ENCODE peak calls at places on chromosome 10, in eight cellular contexts. T is Peyer's patch; G is CD4-positive, alpha-beta T cell; D is brain microvascular endothelial cell; O is neural progenitor cell; R is stomach; N is fibroblast of lung; M is uterus. C is an unnamed sample.

GRCh38 chr10:115167716-115168115 is 74.6 kb downstream of the ATRNL1 start:
- DNase-seq in T (no peak), M (no peak), R (no peak), N (peak; percentile 11), D (no peak), G (no peak), O (no peak), C (no peak)

GRCh38 chr10:1109795-1110673 is 53.8 kb downstream of the WDR37 start:
- DNase-seq in G (peak; percentile 73), M (peak; percentile 40), R (peak; percentile 49), N (peak; percentile 74), T (peak; percentile 61), O (peak; percentile 81), D (peak; percentile 79), C (peak; percentile 72)

GRCh38 chr10:133230387-133231195 is 574 bp downstream of the UTF1 start:
- DNase-seq in O (peak; percentile 75), T (peak; percentile 30), M (no peak), G (no peak), D (no peak), N (no peak), R (no peak), C (no peak)

GRCh38 chr10:69337312-69338132 is 59.2 kb downstream of the HK1 start:
- DNase-seq in G (no peak), O (no peak), T (no peak), M (no peak), N (peak; percentile 94), R (no peak), D (peak; percentile 89), C (no peak)

GRCh38 chr10:98344589-98345038 is 70.4 kb downstream of the PYROXD2 start:
- DNase-seq in M (peak; percentile 88), G (no peak), N (peak; percentile 96), O (no peak), R (peak; percentile 39), T (peak; percentile 26), D (no peak), C (peak; percentile 61)

GRCh38 chr10:24915304-24915703 is 37.1 kb downstream of the PRTFDC1 start:
- DNase-seq in G (no peak), O (no peak), T (no peak), N (no peak), D (no peak), R (no peak), M (no peak), C (no peak)

GRCh38 chr10:92761576-92761975 is 71.8 kb downstream of the HHEX start:
- DNase-seq in M (no peak), T (no peak), N (no peak), G (no peak), O (no peak), R (no peak), D (peak; percentile 9), C (no peak)

GRCh38 chr10:45627412-45628048 is 45.0 kb downstream of the ZFAND4 start:
- DNase-seq in O (no peak), R (no peak), G (no peak), T (no peak), D (no peak), N (peak; percentile 21), M (no peak), C (no peak)

GRCh38 chr10:44993226-44993921 is 7.3 kb upstream of the ZNF22 start:
- DNase-seq in N (no peak), G (no peak), O (no peak), M (peak; percentile 18), T (no peak), R (no peak), D (no peak), C (no peak)

GRCh38 chr10:72637398-72637857 is 11.5 kb upstream of the MICU1 start:
- DNase-seq in T (no peak), D (peak; percentile 61), N (peak; percentile 50), G (no peak), O (no peak), M (no peak), R (peak; percentile 34), C (peak; percentile 22)
- H3K27ac ChIP-seq in T (no peak overlapping the region), D (no peak overlapping the region), N (no peak overlapping the region), G (no peak overlapping the region), O (no peak overlapping the region), M (no peak overlapping the region), R (no peak overlapping the region), C (no peak overlapping the region)

DNA sequence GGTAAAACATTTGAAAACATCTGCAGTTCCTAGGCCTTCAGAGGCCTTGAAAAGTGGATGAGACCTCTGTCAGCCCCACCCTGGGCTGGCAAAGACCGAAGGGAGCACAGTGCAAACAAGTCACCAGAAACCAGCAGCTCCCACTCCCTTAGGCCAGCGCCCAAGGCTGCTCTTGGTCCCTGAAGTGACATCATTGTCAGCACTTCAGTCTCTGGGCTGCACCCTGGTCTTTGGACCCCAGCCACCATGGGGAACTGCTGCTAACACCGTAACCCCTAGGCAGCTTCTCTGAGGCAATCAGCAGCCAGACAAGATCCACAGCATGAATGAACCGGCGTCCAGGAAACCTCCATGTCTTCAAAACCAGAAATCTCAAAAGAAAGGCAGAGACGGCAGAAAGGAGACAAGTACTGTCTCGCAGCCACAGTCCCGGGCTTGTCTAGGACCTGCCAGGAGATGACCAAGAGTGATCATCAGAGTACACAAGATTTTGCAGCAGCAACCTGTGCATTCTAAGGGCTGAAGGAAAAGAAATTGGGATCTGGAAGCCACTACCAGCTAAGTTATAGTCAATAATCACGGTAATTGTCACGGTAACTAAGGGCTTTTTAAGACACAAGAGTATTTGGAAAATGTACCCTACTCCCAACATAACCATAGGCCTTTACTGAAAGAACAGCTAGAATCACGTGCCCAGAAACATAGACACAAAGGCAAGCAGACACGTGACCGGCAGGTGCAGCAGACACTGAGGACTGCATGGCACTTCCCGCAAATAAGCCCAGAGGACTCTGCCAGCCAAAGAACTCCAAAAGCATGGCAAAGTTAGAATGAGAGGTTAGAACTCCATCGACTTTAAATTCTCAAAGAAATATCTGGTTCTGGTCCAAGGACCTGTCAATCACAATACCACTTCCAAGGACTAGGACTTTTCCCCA is 23.3 kb downstream of the CPXM2 start:
- DNase-seq in T (no peak), N (no peak), M (no peak), G (no peak), R (no peak), O (no peak), D (no peak), C (no peak)
- H3K27ac ChIP-seq in T (peak overlapping the region; percentile 74), N (no peak overlapping the region), M (no peak overlapping the region), G (no peak overlapping the region), R (no peak overlapping the region), O (no peak overlapping the region), D (no peak overlapping the region), C (no peak overlapping the region)

GRCh38 chr10:86162036-86162435 is 204.6 kb downstream of the GRID1 start:
- DNase-seq in G (no peak), R (no peak), N (no peak), T (no peak), D (no peak), O (no peak), M (no peak), C (no peak)

GRCh38 chr10:86164216-86164774 is 202.3 kb downstream of the GRID1 start:
- DNase-seq in N (no peak), M (no peak), R (no peak), D (no peak), T (no peak), O (no peak), G (no peak), C (peak; percentile 23)

GRCh38 chr10:86164912-86165311 is 201.7 kb downstream of the GRID1 start:
- DNase-seq in O (no peak), R (no peak), N (no peak), M (no peak), T (no peak), D (no peak), G (no peak), C (no peak)

GRCh38 chr10:86162696-86163400 is 203.7 kb downstream of the GRID1 start:
- DNase-seq in G (no peak), D (no peak), O (no peak), N (no peak), M (no peak), T (no peak), R (no peak), C (no peak)

DNA sequence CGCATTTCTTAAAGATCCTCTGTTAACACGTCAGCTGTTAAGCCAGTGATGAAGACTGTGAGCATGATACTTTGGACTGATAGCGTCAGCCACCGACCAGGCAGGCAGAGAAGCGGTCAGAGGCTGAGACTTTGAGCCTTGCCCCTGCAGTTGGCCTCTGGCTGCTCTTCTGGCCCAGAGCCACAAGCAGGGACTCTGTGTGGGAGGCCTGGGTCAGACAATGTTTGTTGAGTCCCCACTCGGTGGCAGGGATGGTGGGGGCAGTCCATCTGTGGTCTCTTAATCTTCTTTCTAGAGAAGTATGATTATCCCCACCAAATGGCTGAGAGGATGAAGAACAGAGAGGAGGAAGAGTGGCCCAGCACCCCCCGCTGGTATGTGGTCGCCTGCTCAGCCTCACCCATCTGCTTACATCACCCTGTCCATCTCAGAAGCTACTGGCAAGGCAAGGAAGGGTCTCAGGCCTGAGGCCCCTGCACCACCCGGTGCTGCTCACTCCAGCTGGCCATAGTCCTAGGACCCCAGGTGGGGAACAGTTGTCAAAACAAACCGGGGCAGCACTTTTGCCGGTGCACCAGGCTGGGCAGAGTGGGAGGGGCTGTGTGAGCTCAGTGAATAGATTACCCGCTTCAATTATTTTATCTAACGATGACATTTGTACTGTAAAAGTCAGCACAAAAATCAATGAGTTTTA is 202.9 kb downstream of the GRID1 start:
- DNase-seq in O (no peak), M (no peak), D (no peak), R (no peak), G (no peak), T (no peak), N (no peak), C (peak; percentile 49)
- H3K27ac ChIP-seq in O (no peak overlapping the region), M (no peak overlapping the region), D (no peak overlapping the region), R (no peak overlapping the region), G (no peak overlapping the region), T (peak overlapping the region; percentile 93), N (no peak overlapping the region), C (no peak overlapping the region)

DNA sequence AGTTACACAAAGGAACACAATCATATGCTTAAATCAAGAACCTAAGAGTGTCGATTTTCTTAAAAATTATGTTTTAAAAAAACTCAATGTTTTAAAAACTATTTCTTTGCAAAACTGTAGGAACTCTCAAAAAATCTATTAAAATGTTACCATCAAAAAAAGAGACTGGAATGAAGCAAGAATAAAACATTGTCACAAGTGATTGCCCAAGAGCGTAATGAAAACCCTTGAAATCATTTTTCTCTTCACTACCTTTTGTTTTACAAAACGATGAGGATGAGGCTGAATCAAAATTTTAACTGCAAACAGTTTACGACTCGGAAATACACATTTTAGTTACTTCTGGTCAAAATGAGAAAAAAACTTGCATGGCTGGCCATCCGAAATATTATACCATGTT is 859 bp downstream of the YME1L1 start:
- DNase-seq in D (no peak), N (no peak), R (no peak), G (no peak), T (no peak), M (no peak), O (no peak), C (no peak)
- H3K27ac ChIP-seq in D (peak overlapping the region; percentile 98), N (peak overlapping the region; percentile 96), R (peak overlapping the region; percentile 98), G (no peak overlapping the region), T (peak overlapping the region; percentile 99), M (peak overlapping the region; percentile 98), O (no peak overlapping the region), C (no peak overlapping the region)

GRCh38 chr10:62633976-62634375 is 170.5 kb upstream of the ADO start:
- DNase-seq in O (no peak), G (no peak), D (no peak), N (no peak), M (no peak), R (no peak), T (no peak), C (no peak)
- H3K27ac ChIP-seq in O (no peak overlapping the region), G (no peak overlapping the region), D (no peak overlapping the region), N (no peak overlapping the region), M (no peak overlapping the region), R (no peak overlapping the region), T (no peak overlapping the region), C (no peak overlapping the region)

GRCh38 chr10:89032141-89032814 is 41.7 kb downstream of the FAS start:
- DNase-seq in M (no peak), T (no peak), G (no peak), O (no peak), R (no peak), D (peak; percentile 65), N (peak; percentile 69), C (no peak)
- H3K27ac ChIP-seq in M (no peak overlapping the region), T (no peak overlapping the region), G (no peak overlapping the region), O (no peak overlapping the region), R (peak overlapping the region; percentile 5), D (peak overlapping the region; percentile 1), N (no peak overlapping the region), C (no peak overlapping the region)

C was measured in colonic mucosa.